ENCODE peak calls at places on chromosomes 5 and 9, in four cellular contexts. Q is PC-3, F is endothelial cell, W is pancreas. P is an unnamed sample.

GRCh38 chr9:7336356-7337075 is 463.1 kb downstream of the DMAC1 start:
- DNase-seq in Q (no peak), F (no peak), W (no peak), P (no peak)

GRCh38 chr5:81021951-81022687 is 62.0 kb downstream of the RASGRF2 start:
- DNase-seq in Q (no peak), F (no peak), W (no peak), P (no peak)

GRCh38 chr9:98572796-98573195 is 135.9 kb downstream of the GABBR2 start:
- DNase-seq in Q (no peak), F (no peak), W (no peak), P (no peak)

GRCh38 chr9:109411818-109412352 is 86.2 kb downstream of the PTPN3 start:
- DNase-seq in Q (peak), F (peak), W (no peak), P (no peak)

GRCh38 chr5:91283899-91284298 is 99.2 kb downstream of the ARRDC3 start:
- DNase-seq in Q (peak), F (no peak), W (no peak), P (no peak)

GRCh38 chr5:56588636-56589485 is 226.5 kb upstream of the MAP3K1 start:
- DNase-seq in Q (no peak), F (peak), W (no peak), P (peak)

GRCh38 chr9:37943329-37944265 is 39.7 kb upstream of the SLC25A51 start:
- DNase-seq in Q (peak), F (no peak), W (peak), P (peak)

GRCh38 chr5:106964102-106964501 is 706.6 kb downstream of the EFNA5 start:
- DNase-seq in Q (peak), F (no peak), W (no peak), P (no peak)

GRCh38 chr5:173152547-173152946 is 8.2 kb downstream of the BNIP1 start:
- DNase-seq in Q (no peak), F (no peak), W (no peak), P (no peak)

GRCh38 chr9:124409410-124409809 is 5.8 kb downstream of the PSMB7 start:
- DNase-seq in Q (no peak), F (no peak), W (no peak), P (no peak)

GRCh38 chr5:59790399-59791130 is 103.0 kb downstream of the PDE4D start:
- DNase-seq in Q (peak), F (no peak), W (no peak), P (no peak)

GRCh38 chr5:422323-423232 is 20.4 kb upstream of the EXOC3 start:
- DNase-seq in Q (no peak), F (no peak), W (no peak), P (peak)

GRCh38 chr9:126625329-126626116 is 11.8 kb downstream of the LMX1B start:
- DNase-seq in Q (no peak), F (no peak), W (no peak), P (no peak)

GRCh38 chr5:177005619-177006264 is 837 bp downstream of the UIMC1 start:
- DNase-seq in Q (peak), F (peak), W (peak), P (peak)

DNA sequence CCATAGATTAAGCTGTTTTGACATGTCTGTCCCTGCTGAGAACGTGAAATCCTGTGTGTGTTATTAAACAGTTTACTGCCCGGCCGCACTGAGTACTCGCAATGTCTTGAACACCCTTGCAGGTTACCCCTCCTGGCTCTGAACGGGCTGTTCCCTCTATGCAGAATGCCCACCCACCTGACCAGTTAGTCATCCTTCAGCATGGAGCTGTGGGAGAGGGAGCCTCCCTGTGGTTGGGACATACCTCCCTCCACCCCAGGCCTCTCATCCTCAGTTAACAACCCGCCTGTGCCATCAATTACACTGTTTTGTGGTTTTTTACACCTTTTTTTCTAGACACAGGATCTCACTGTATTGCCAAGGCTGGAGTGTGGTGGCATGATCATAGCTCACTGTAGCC is 26.0 kb downstream of the TJP2 start:
- DNase-seq in Q (peak), F (no peak), W (no peak), P (no peak)
- TF ChIP-seq CTCF in Q (peak), F (no peak), W (no peak), P (no peak)

GRCh38 chr5:132459983-132460834 is 30.4 kb downstream of the IRF1 start:
- DNase-seq in Q (no peak), F (no peak), W (no peak), P (no peak)
- TF ChIP-seq CTCF in Q (no peak), F (peak), W (no peak), P (no peak)

GRCh38 chr9:19230356-19231125 is at the start of gene DENND4C:
- DNase-seq in Q (peak), F (peak), W (peak), P (peak)
- TF ChIP-seq CTCF in Q (no peak), F (no peak), W (no peak), P (peak)

DNA sequence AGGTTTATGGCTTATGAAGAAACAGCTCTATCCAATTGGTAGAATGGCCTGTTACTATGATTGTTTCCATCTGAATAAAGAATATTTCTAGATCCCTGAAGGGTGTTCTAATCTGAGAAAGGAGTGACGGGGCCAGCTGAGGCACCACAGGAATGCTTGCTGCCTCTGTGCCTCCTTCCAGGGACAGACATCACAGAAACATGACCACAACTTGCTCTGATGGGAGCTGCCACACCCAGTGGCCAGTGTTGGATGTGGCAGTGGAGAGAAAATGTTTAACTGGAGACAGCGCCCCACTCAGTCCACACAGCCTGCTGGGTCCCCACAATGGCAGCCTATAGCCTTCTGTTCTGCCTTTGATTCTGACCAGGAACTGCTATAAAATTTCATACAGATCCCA is 38.6 kb upstream of the TESK1 start:
- DNase-seq in Q (no peak), F (no peak), W (no peak), P (peak)
- TF ChIP-seq CTCF in Q (no peak), F (no peak), W (no peak), P (peak)

GRCh38 chr9:127928232-127929043 is 2.1 kb downstream of the PIP5KL1 start:
- DNase-seq in Q (peak), F (no peak), W (peak), P (no peak)

GRCh38 chr9:127929044-127929979 is 1.3 kb downstream of the PIP5KL1 start:
- DNase-seq in Q (no peak), F (no peak), W (no peak), P (no peak)

GRCh38 chr9:127927457-127928231 is 2.9 kb downstream of the PIP5KL1 start:
- DNase-seq in Q (peak), F (no peak), W (peak), P (no peak)

GRCh38 chr9:127931092-127931881 is 710 bp upstream of the PIP5KL1 start:
- DNase-seq in Q (peak), F (no peak), W (no peak), P (no peak)

DNA sequence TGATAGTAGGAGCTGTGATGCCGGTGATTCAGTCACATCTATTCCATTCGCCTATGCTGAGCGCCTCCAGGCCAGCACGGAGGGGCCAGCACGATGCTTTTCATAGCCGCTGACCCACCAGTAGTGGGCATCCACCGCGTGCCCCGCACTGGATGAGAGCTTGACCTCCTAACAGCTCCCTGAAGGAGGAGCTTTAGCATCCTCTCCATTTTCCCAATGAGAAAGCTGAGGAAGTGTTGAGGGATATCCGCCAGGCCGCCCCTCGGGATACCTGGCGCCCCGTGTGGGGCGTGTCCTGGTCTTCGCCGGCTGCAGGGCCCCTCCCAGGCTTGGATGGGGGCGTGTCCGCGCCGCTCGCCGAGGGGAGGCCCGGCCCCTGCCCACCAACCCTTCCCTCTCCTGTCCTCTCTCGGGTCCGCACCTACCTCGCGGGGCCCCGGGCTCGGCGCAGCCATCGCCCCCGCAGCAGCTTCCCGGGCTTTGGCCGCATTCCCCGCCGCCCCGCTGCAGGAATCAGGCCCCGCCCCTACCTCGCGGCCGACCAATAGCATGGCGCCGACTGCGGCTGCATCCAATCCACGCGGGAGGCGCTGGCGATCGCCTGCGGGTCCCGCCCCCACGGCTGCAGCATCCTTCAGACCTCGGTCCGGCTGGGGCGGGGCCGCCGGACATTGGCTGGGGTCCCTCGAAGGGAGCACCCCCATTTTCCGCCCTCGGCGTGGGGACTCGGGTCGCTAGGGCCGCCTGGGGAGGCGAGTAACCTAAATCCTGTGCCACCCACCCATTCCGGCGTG is at the start of gene PIP5KL1:
- DNase-seq in Q (peak), F (peak), W (peak), P (peak)
- TF ChIP-seq CTCF in Q (no peak), F (no peak), W (no peak), P (no peak)

DNA sequence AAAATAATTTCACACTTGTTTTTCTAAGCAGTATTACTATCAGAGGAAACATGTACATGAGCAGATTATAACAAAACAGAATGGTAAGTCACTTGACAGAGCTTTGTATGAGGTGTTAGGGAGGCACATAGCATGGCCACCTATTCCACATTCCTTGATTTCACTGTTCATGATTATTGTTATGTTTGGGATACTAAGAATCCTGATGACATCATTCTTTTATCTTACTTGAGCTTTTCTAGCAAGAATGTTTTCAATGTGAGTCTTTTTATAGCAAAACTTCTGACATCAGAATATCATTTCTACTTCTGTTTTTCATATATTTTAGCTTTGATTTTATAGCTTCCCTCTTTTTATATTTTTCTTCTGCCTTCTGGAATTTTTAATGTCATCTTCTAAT is 208.2 kb downstream of the DMRTA1 start:
- DNase-seq in Q (no peak), F (no peak), W (no peak), P (no peak)
- TF ChIP-seq CTCF in Q (no peak), F (no peak), W (no peak), P (no peak)

GRCh38 chr9:121576281-121577075 is 75.0 kb upstream of the DAB2IP start:
- DNase-seq in Q (no peak), F (no peak), W (no peak), P (no peak)
- TF ChIP-seq CTCF in Q (no peak), F (no peak), W (no peak), P (no peak)

P was measured in psoas muscle.